ENCODE peak calls at places on chromosomes 7 and 10, in six cellular contexts. S is neuronal stem cell, G is IMR-90, V is H9, M is H1, T is trophoblast cell. K is an unnamed sample.

GRCh38 chr7:36281945-36282727 is 107.5 kb upstream of the ANLN start:
- DNase-seq in S (no peak), G (peak; percentile 61), V (no peak), M (no peak), T (no peak), K (peak; percentile 33)

GRCh38 chr10:93852721-93853120 is 41.1 kb upstream of the SLC35G1 start:
- DNase-seq in S (no peak), G (no peak), V (no peak), M (no peak), T (no peak), K (no peak)

GRCh38 chr7:8064828-8065227 is 96.2 kb downstream of the GLCCI1 start:
- DNase-seq in S (no peak), G (peak; percentile 9), V (no peak), M (no peak), T (no peak), K (no peak)

GRCh38 chr7:85508642-85509429 is 322.0 kb upstream of the SEMA3D start:
- DNase-seq in S (no peak), G (peak; percentile 95), V (no peak), M (no peak), T (no peak), K (peak; percentile 92)

GRCh38 chr7:92835140-92835850 is 1.1 kb downstream of the CDK6 start:
- DNase-seq in S (peak; percentile 76), G (peak; percentile 74), V (peak; percentile 76), M (no peak), T (peak; percentile 59), K (peak; percentile 87)

GRCh38 chr7:72308986-72309385 is 103.2 kb downstream of the CALN1 start:
- DNase-seq in S (no peak), G (no peak), V (no peak), M (no peak), T (no peak), K (no peak)

GRCh38 chr7:45663167-45663921 is 89.2 kb downstream of the ADCY1 start:
- DNase-seq in S (peak; percentile 8), G (peak; percentile 12), V (peak; percentile 70), M (peak; percentile 87), T (no peak), K (peak; percentile 20)

GRCh38 chr10:100670828-100671479 is 74.4 kb upstream of the PAX2 start:
- DNase-seq in S (no peak), G (no peak), V (peak; percentile 71), M (peak; percentile 94), T (peak; percentile 22), K (no peak)

GRCh38 chr10:43606323-43607198 is at the start of gene ZNF485:
- DNase-seq in S (peak; percentile 43), G (peak; percentile 64), V (peak; percentile 83), M (peak; percentile 85), T (peak; percentile 37), K (peak; percentile 61)

GRCh38 chr10:123275183-123275549 is 121.0 kb downstream of the BUB3 start:
- DNase-seq in S (no peak), G (no peak), V (no peak), M (no peak), T (no peak), K (no peak)

GRCh38 chr7:44767134-44767911 is 18.7 kb downstream of the ZMIZ2 start:
- DNase-seq in S (no peak), G (no peak), V (no peak), M (no peak), T (no peak), K (no peak)

GRCh38 chr10:477620-478019 is 211.8 kb downstream of the DIP2C start:
- DNase-seq in S (no peak), G (no peak), V (no peak), M (no peak), T (no peak), K (no peak)
- H3K14ac ChIP-seq in S (no peak overlapping the region), G (no peak overlapping the region), V (no peak overlapping the region), M (no peak overlapping the region), T (no peak overlapping the region), K (no peak overlapping the region)

DNA sequence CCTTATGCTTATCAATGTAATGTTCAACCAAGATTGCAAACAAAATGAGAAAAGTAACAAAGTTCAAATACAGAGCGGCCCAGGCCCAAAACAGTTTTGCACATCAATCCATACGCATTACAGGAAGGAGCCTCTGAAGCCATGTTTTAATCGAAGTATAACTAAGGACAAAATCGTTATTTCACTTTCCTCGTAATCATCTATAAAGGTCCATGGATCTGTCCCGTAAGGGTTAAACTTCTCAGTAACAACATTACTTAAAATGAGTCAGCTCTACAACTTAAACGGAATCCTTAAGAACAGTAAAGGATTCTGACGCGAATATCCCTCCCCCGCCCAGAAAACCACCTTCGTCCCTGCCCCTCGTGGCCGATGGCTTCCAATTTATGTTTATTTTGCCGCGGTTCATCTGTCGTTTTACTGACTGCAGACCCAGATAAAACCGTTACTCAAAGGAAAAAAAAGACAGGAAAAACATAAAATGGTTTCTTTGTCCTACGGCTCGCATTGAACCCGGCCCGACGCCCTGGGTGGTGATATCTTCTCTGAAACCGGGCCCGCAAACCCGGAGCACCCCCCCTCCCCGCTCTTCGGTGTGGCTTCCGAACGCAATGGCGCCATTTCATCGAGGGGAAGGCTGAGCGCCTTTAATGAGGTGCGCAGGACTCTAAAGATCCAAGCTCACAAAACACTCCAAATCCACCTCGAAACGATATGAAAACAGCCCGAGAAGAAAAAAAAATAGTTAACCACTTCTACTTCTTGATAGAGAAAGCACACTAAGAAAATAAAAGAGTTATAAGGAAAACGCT is 1.0 kb downstream of the HNRNPA2B1 start:
- DNase-seq in S (peak; percentile 69), G (peak; percentile 54), V (no peak), M (no peak), T (peak; percentile 41), K (peak; percentile 65)
- H2BK120ac ChIP-seq in S (peak overlapping the region; percentile 94), G (no peak overlapping the region), V (peak overlapping the region; percentile 92), M (no peak overlapping the region), T (peak overlapping the region; percentile 38), K (no peak overlapping the region)

DNA sequence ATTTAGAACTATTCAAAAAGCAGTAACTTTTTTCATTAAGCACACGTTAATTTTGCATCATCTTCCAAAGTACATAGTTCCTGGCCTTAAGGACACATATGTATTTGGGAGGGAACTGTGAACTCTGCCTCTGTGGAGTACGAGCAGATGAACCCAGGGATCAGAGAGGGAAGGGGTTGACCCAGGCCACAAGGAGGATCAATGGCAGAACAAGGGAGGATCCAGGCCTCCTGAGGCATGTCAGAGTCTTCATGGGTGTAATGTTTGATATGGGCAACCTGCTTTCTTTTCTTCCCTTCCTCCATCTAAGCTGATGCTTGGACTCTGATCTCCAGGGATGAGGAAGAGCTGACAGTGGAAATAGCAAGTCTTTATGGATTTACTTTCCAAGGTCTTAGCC is 164.0 kb downstream of the SH2D4B start:
- DNase-seq in S (no peak), G (no peak), V (no peak), M (no peak), T (no peak), K (no peak)
- H3K27ac ChIP-seq in S (no peak overlapping the region), G (no peak overlapping the region), V (no peak overlapping the region), M (no peak overlapping the region), T (no peak overlapping the region), K (no peak overlapping the region)

DNA sequence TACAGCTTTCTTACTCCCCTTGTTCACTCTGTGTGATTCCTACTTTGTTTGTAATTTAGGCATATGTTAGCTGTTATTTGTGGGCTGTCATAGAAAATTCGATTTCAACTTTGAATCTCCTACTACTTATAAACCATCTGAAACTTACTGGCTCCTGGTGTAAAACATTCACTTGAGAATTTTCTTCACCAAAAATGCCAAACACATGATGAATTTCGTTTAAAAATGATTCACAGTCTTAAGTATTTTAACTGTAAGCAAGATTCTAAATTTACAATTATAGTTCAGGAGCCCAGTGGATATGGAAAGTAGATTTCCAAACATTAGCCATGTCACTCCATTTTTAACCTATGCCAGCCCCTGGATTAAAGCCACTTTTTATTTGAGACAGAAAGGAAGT is 3.1 kb downstream of the CPED1 start:
- DNase-seq in S (no peak), G (peak; percentile 90), V (no peak), M (no peak), T (no peak), K (peak; percentile 75)
- H3K14ac ChIP-seq in S (no peak overlapping the region), G (peak overlapping the region; percentile 79), V (no peak overlapping the region), M (no peak overlapping the region), T (no peak overlapping the region), K (no peak overlapping the region)

DNA sequence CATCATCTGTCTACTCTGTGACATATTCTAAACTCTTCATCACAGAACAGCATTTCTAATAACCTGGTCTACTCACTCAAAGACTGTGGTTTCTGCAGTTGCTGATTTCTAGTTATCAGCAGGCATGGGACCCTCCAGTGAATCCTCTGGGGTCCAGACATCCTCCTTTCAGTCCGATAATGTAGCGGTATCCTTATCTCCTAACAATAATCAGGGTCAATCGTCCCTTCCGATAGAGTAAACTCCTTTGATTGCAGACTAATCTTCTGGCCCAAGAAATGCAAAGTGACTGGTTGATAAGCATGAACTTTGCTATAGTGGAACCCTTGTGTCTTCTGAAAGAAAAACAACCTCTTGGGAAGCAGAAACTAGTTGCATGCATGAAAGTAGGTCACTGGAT is 1209.8 kb upstream of the CELF2 start:
- DNase-seq in S (no peak), G (no peak), V (no peak), M (no peak), T (no peak), K (no peak)
- H2BK120ac ChIP-seq in S (no peak overlapping the region), G (no peak overlapping the region), V (no peak overlapping the region), M (no peak overlapping the region), T (no peak overlapping the region), K (no peak overlapping the region)

GRCh38 chr10:130047336-130047735 is 63.3 kb downstream of the C10orf143 start:
- DNase-seq in S (no peak), G (no peak), V (no peak), M (peak; percentile 32), T (no peak), K (no peak)

GRCh38 chr10:130046591-130046990 is 64.0 kb downstream of the C10orf143 start:
- DNase-seq in S (no peak), G (no peak), V (no peak), M (no peak), T (no peak), K (no peak)

GRCh38 chr10:130049244-130049643 is 61.4 kb downstream of the C10orf143 start:
- DNase-seq in S (no peak), G (no peak), V (no peak), M (peak; percentile 35), T (no peak), K (no peak)

GRCh38 chr10:130050008-130050407 is 60.6 kb downstream of the C10orf143 start:
- DNase-seq in S (no peak), G (no peak), V (no peak), M (no peak), T (no peak), K (no peak)

GRCh38 chr10:130048081-130048480 is 62.5 kb downstream of the C10orf143 start:
- DNase-seq in S (no peak), G (no peak), V (no peak), M (peak; percentile 30), T (no peak), K (no peak)
- H3K27ac ChIP-seq in S (no peak overlapping the region), G (no peak overlapping the region), V (no peak overlapping the region), M (no peak overlapping the region), T (no peak overlapping the region), K (no peak overlapping the region)

GRCh38 chr7:1322240-1323110 is 89.8 kb downstream of the UNCX start:
- DNase-seq in S (no peak), G (no peak), V (no peak), M (no peak), T (no peak), K (no peak)
- H3K14ac ChIP-seq in S (peak overlapping the region; percentile 89), G (no peak overlapping the region), V (no peak overlapping the region), M (no peak overlapping the region), T (no peak overlapping the region), K (no peak overlapping the region)

K was measured in mesenchymal stem cell.